ENCODE peak calls at places on chromosomes 1 and 21, in four cellular contexts. Q is fibroblast of mammary gland, S is ovary, H is breast epithelium. G is an unnamed sample.

GRCh38 chr1:179016694-179017382 is 8.9 kb upstream of the FAM20B start:
- DNase-seq in H (peak), Q (peak), S (peak), G (peak)

GRCh38 chr21:14600569-14601308 is 54.6 kb upstream of the SAMSN1 start:
- DNase-seq in Q (no peak), S (no peak), H (no peak), G (peak)

GRCh38 chr1:33351281-33351660 is 30.4 kb upstream of the A3GALT2 start:
- DNase-seq in H (no peak), S (no peak), Q (no peak), G (no peak)

GRCh38 chr1:181119076-181119989 is 30.8 kb downstream of the IER5 start:
- DNase-seq in Q (no peak), S (no peak), H (peak), G (no peak)

GRCh38 chr1:187474266-187474665 is 645.5 kb downstream of the PLA2G4A start:
- DNase-seq in H (no peak), Q (peak), S (no peak), G (peak)

GRCh38 chr1:24416666-24417391 is 1.2 kb downstream of the NIPAL3 start:
- DNase-seq in H (no peak), S (no peak), Q (peak), G (peak)

GRCh38 chr1:183205196-183205781 is 19.2 kb downstream of the LAMC2 start:
- DNase-seq in S (no peak), Q (peak), H (no peak), G (peak)

GRCh38 chr1:151710187-151710586 is 6.4 kb downstream of the CELF3 start:
- DNase-seq in S (no peak), Q (peak), H (no peak), G (peak)

GRCh38 chr1:77540501-77541161 is 141.8 kb downstream of the ZZZ3 start:
- DNase-seq in Q (peak), S (no peak), H (no peak), G (peak)

GRCh38 chr1:229863651-229864545 is 203.1 kb upstream of the GALNT2 start:
- DNase-seq in Q (no peak), S (peak), H (no peak), G (no peak)

DNA sequence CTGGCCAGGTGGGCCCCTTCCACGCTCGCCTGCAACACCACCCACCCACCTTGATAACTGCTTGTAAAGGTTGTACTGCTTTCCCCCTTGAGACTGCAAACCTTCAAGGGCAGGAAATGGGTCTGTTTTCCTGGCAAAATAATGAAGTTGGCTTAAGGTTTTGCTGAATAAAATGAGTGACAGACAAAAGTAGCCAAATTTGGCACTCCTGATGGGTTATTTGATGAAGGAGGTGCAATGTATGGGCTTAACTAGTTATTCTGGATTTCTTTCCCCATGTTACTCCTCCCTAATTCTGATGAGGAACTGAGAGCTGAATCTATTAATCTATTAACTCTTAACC is 14.6 kb upstream of the HLCS start:
- DNase-seq in H (no peak), Q (no peak), S (no peak), G (no peak)
- H3K4me3 ChIP-seq in H (peak), Q (peak), S (no peak), G (no peak)

GRCh38 chr1:169121146-169121923 is 14.8 kb downstream of the ATP1B1 start:
- DNase-seq in Q (no peak), H (no peak), S (no peak), G (no peak)
- TF ChIP-seq CTCF in Q (no peak), H (no peak), S (no peak), G (no peak)

DNA sequence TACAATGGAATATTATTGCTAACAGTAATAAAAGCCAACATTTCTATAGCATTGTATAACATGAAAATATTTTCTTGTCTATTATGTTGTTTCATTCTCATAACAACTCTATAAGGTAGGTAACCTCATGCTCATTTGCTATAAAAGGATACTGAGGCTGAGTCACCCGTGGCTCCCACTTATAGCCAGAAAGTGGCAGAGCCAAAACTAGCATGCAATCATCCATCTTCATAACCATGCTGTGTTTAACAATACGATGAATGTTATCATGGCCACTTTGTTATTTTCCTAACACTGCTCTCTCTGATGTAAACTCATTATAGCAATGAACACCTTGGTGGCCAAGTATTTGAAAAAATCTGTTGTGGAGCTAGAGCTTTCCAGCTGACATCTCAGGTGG is 80.8 kb upstream of the JUN start:
- DNase-seq in S (no peak), H (no peak), Q (no peak), G (no peak)
- H3K4me3 ChIP-seq in S (no peak), H (no peak), Q (no peak), G (no peak)

GRCh38 chr1:8239039-8239305 is 78.9 kb upstream of the SLC45A1 start:
- DNase-seq in Q (peak), S (peak), H (peak), G (peak)
- TF ChIP-seq CTCF in Q (peak), S (no peak), H (peak), G (peak)

GRCh38 chr1:240031009-240031408 is 60.7 kb upstream of the FMN2 start:
- DNase-seq in Q (peak), H (no peak), S (no peak), G (peak)
- H3K4me3 ChIP-seq in Q (no peak), H (no peak), S (no peak), G (no peak)

DNA sequence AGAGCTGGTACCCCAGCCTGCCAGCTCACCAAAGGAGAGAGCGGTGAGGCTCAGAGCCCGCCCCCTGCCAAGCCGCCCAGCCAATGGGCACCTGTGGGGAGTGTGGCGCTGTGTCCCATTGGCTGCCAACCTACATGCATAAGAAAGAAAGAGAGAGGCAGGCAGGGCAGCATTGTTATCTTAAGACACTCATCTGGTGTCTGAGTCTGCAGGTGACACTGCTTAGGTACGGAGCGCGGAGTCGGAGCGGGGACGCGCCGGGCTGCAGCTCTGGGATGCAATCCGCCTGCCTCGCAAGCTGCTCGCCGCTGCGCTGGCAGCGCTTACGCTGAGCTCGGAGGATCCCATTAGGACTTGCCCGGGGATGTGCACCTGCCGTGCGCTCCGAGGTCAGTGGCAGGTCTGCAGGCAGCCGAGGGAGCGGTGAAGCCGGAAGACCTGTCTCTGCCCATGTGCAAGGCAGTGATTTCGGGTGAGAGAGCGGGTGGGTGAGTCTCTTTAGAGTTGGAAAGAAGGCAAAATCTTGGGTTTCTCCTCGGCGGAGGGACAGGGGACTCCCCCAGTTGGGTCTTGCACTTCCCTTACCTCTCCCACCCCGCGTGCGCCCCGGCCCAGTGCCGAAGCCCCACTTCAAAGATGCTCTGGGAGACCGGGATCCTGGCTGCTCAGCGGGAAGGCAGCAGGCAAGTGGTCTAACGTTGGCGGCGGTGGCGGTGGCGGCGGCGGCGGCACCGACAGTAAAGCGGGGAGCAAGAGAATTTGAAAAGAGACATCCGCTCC is at the start of gene BRINP2:
- DNase-seq in S (peak), Q (peak), H (no peak), G (peak)
- TF ChIP-seq CTCF in S (no peak), Q (no peak), H (no peak), G (no peak)

DNA sequence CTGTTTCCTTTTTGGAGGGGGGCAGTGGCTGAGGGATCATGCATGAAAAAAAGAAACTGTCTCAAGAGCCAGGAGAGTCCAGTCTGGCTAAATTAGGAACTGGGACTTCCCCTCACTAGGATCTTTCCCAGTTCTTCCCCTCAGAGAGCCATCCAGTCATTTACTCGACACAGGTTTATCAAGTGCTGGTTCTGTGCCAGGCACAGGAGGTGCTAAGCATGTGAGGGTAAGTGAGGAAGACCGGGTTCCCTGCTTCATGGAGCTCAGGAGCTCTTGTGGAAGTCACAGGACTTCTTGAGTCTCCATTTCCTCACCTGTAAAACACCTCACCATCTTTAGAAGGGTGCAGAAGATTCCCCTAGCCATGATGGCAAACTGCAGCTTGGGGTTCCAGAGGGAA is 8.6 kb upstream of the NUAK2 start:
- DNase-seq in S (no peak), Q (no peak), H (no peak), G (no peak)
- H3K4me3 ChIP-seq in S (no peak), Q (no peak), H (no peak), G (no peak)